ENCODE peak calls at places on chromosomes 2 and 18, in seven cellular contexts. N, G, E, D, I, K and F are unnamed samples.

GRCh38 chr18:56576826-56577573 is 61.4 kb downstream of the TXNL1 start:
- DNase-seq in K (no peak), E (no peak), I (no peak), D (peak; percentile 32), N (peak; percentile 7), G (no peak), F (no peak)

GRCh38 chr18:57959278-57959677 is 84.7 kb upstream of the NEDD4L start:
- DNase-seq in E (no peak), N (peak; percentile 53), D (peak; percentile 83), G (peak; percentile 72), I (peak; percentile 74), K (peak; percentile 72), F (no peak)

GRCh38 chr2:203340791-203341487 is 12.7 kb downstream of the ABI2 start:
- DNase-seq in N (peak; percentile 91), E (no peak), I (no peak), K (no peak), G (peak; percentile 85), D (peak; percentile 97), F (peak; percentile 84)

GRCh38 chr2:136131961-136132839 is 14.3 kb upstream of the CXCR4 start:
- DNase-seq in G (no peak), D (no peak), K (no peak), E (no peak), N (no peak), I (no peak), F (no peak)

GRCh38 chr2:234623521-234623991 is 126.7 kb upstream of the ARL4C start:
- DNase-seq in N (no peak), E (peak; percentile 7), K (no peak), D (no peak), I (no peak), G (no peak), F (no peak)

GRCh38 chr2:199760574-199760973 is 90.4 kb downstream of the FTCDNL1 start:
- DNase-seq in N (no peak), K (no peak), D (no peak), G (no peak), E (no peak), I (no peak), F (no peak)

GRCh38 chr2:138432971-138433370 is 68.6 kb upstream of the SPOPL start:
- DNase-seq in N (peak; percentile 11), D (no peak), K (no peak), E (no peak), I (no peak), G (peak; percentile 76), F (no peak)

GRCh38 chr2:160375802-160376469 is 117.7 kb downstream of the RBMS1 start:
- DNase-seq in N (peak; percentile 87), D (peak; percentile 49), K (no peak), E (no peak), I (no peak), G (peak; percentile 87), F (no peak)

GRCh38 chr2:177322801-177323261 is 58.3 kb upstream of the NFE2L2 start:
- DNase-seq in K (no peak), N (no peak), E (peak; percentile 65), D (no peak), I (no peak), G (no peak), F (no peak)

GRCh38 chr2:240615830-240616547 is 9.3 kb upstream of the GPR35 start:
- DNase-seq in N (no peak), K (no peak), E (no peak), D (no peak), I (peak; percentile 36), G (no peak), F (no peak)

GRCh38 chr2:163574309-163574708 is 161.5 kb downstream of the FIGN start:
- DNase-seq in E (no peak), I (no peak), D (no peak), K (no peak), N (no peak), G (no peak), F (no peak)

GRCh38 chr2:45180033-45180746 is 170.9 kb upstream of the SIX2 start:
- DNase-seq in N (peak; percentile 60), E (no peak), I (no peak), D (no peak), G (peak; percentile 53), K (no peak), F (no peak)

GRCh38 chr2:101188683-101189405 is 37.7 kb upstream of the TBC1D8 start:
- DNase-seq in E (no peak), G (peak; percentile 58), D (peak; percentile 71), I (no peak), N (peak; percentile 53), K (peak; percentile 21), F (peak; percentile 20)

GRCh38 chr2:151730242-151730975 is 3.9 kb downstream of the NEB start:
- DNase-seq in D (no peak), N (peak; percentile 10), I (no peak), E (no peak), K (no peak), G (peak; percentile 1), F (no peak)

GRCh38 chr2:161995553-161996016 is 78.4 kb downstream of the DPP4 start:
- DNase-seq in I (no peak), G (no peak), E (no peak), K (no peak), D (no peak), N (no peak), F (no peak)

GRCh38 chr2:76569819-76570218 is 859.1 kb upstream of the GCFC2 start:
- DNase-seq in N (no peak), G (no peak), E (no peak), I (no peak), K (no peak), D (no peak), F (no peak)

GRCh38 chr2:237096911-237097310 is 11.2 kb downstream of the COPS8 start:
- DNase-seq in N (peak; percentile 70), E (no peak), G (peak; percentile 93), I (no peak), D (no peak), K (no peak), F (peak; percentile 53)

GRCh38 chr18:65082907-65083306 is 667.9 kb upstream of the CDH7 start:
- DNase-seq in D (no peak), N (no peak), K (no peak), I (no peak), E (no peak), G (no peak), F (no peak)

GRCh38 chr2:183532514-183532913 is 408.3 kb downstream of the NUP35 start:
- DNase-seq in K (no peak), G (no peak), E (no peak), I (no peak), D (peak; percentile 74), N (no peak), F (no peak)

GRCh38 chr2:112794841-112795240 is 10.5 kb upstream of the IL1A start:
- DNase-seq in E (no peak), I (no peak), D (no peak), K (no peak), G (no peak), N (peak; percentile 11), F (no peak)

GRCh38 chr2:112155331-112156151 is 17.4 kb downstream of the FBLN7 start:
- DNase-seq in I (peak; percentile 60), N (no peak), D (no peak), K (no peak), G (no peak), E (no peak), F (no peak)

GRCh38 chr18:65322895-65323294 is 427.9 kb upstream of the CDH7 start:
- DNase-seq in N (no peak), I (no peak), G (no peak), K (no peak), E (no peak), D (no peak), F (no peak)

GRCh38 chr2:180761224-180761623 is 219.2 kb upstream of the UBE2E3 start:
- DNase-seq in E (no peak), G (peak; percentile 69), D (peak; percentile 63), K (peak; percentile 21), I (no peak), N (peak; percentile 76), F (peak; percentile 50)

GRCh38 chr18:57585846-57586242 is 658 bp downstream of the FECH start:
- DNase-seq in N (peak; percentile 3), D (no peak), I (no peak), G (peak; percentile 3), K (no peak), E (no peak), F (no peak)

GRCh38 chr18:58682429-58683069 is 11.3 kb downstream of the MALT1 start:
- DNase-seq in K (peak; percentile 33), I (no peak), N (peak; percentile 88), G (peak; percentile 84), D (peak; percentile 84), E (peak; percentile 43), F (peak; percentile 82)

GRCh38 chr2:160921401-160921964 is 238.7 kb upstream of the TANK start:
- DNase-seq in D (no peak), G (no peak), I (no peak), K (no peak), E (no peak), N (no peak), F (no peak)

DNA sequence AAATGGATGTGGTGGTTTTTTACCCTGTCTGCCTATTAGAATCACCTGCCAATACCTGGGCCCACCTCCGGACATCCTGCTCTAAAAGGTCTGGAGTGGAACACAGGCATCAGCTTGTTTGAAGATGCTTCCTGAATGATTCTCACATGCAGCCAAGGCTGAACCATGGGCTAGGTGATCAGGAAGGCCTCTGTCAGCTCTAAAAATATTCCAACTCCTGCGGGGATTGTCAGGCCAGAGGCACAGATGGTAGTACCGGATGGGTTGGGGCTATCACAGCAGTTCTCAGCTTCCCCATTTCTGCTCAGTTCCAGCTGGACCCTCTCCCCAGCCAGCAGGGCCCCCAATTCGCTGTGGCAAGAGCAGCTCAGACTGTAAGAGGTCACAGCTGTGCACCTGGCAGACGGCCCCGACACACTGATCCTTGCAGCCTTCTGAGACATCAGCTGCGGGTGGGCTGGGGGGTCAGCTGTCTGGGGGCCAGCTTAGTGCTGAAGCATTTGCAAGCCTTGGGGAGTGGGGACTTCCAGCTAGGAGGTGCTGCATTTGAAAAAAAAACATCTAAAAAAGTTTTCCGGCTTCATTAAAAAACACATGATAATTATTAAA is 43.6 kb upstream of the TCF7L1 start:
- DNase-seq in N (no peak), K (no peak), D (no peak), E (no peak), I (no peak), G (no peak), F (no peak)
- TF ChIP-seq CTCF in N (no peak), K (no peak), D (no peak), E (no peak), I (no peak), G (no peak), F (no peak)

GRCh38 chr18:52950153-52950552 is 610.2 kb downstream of the DCC start:
- DNase-seq in N (no peak), D (peak; percentile 52), G (no peak), E (no peak), I (no peak), K (no peak), F (no peak)
- H3K4me3 ChIP-seq in N (no peak overlapping the region), D (no peak overlapping the region), G (no peak overlapping the region), E (no peak overlapping the region), I (no peak overlapping the region), K (no peak overlapping the region), F (no peak overlapping the region)

DNA sequence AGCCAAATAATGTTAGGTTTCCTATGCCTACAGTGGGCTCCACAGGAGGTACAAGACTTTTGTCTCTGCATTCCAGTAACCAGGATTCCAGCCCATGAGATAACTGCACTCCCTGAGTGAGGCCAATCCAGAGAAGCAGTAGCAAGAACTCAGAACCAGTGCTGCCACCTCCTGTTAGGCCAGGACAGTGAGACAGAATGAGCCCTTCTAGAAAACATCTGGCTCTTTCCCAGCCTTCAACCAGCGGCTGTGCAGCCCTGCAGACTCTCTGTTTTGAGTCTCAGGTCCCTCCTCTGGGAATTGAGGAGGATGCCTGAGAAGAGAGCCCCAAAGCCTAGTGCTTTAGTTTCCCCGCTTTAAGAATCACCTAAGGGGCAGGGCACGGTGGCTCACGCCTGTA is 44.2 kb downstream of the ARID5A start:
- DNase-seq in G (peak; percentile 39), K (peak; percentile 16), D (peak; percentile 44), I (no peak), N (peak; percentile 56), E (no peak), F (no peak)
- TF ChIP-seq CTCF in G (peak; percentile 47), K (peak; percentile 68), D (peak; percentile 48), I (peak; percentile 7), N (peak; percentile 60), E (no peak), F (no peak)

GRCh38 chr2:27442282-27442980 is at the start of gene KRTCAP3:
- DNase-seq in I (peak; percentile 88), K (peak; percentile 42), N (no peak), E (peak; percentile 31), D (peak; percentile 14), G (no peak), F (no peak)
- H3K4me3 ChIP-seq in I (peak within 1 kb of the TSS; percentile 41), K (peak within 1 kb of the TSS; percentile 53), N (no peak within 1 kb of the TSS), E (peak within 1 kb of the TSS; percentile 20), D (no peak within 1 kb of the TSS), G (no peak within 1 kb of the TSS), F (no peak within 1 kb of the TSS)